ENCODE peak calls at places on chromosomes 3 and 15, in four cellular contexts. One of them, this sample, is unnamed.

GRCh38 chr15:77871838-77872371 is 205.6 kb downstream of the TBC1D2B start:
- DNase-seq in H1: peak; percentile 77
- DNase-seq in IMR-90: no peak
- DNase-seq in H9: peak; percentile 52
- DNase-seq in this sample: peak; percentile 44

GRCh38 chr3:196537319-196537984 is 22.3 kb upstream of the SMCO1 start:
- DNase-seq in H1: peak; percentile 83
- DNase-seq in IMR-90: peak; percentile 13
- DNase-seq in H9: no peak
- DNase-seq in this sample: peak; percentile 13

GRCh38 chr3:160018959-160019358 is 30.3 kb downstream of the IL12A start:
- DNase-seq in H1: no peak
- DNase-seq in H9: no peak
- DNase-seq in IMR-90: no peak
- DNase-seq in this sample: no peak

GRCh38 chr3:145116769-145117168 is 1044.2 kb downstream of the PLOD2 start:
- DNase-seq in H9: peak; percentile 29
- DNase-seq in H1: no peak
- DNase-seq in IMR-90: no peak
- DNase-seq in this sample: no peak

GRCh38 chr3:37668431-37668830 is 193.2 kb upstream of the CTDSPL start:
- DNase-seq in H1: no peak
- DNase-seq in H9: no peak
- DNase-seq in IMR-90: no peak
- DNase-seq in this sample: no peak

GRCh38 chr3:100400424-100400781 is 486 bp downstream of the TOMM70 start:
- DNase-seq in H1: peak; percentile 51
- DNase-seq in IMR-90: peak; percentile 17
- DNase-seq in H9: no peak
- DNase-seq in this sample: peak; percentile 22

GRCh38 chr3:41598329-41598728 is 363.6 kb downstream of the ULK4 start:
- DNase-seq in IMR-90: no peak
- DNase-seq in H9: no peak
- DNase-seq in H1: no peak
- DNase-seq in this sample: no peak

GRCh38 chr3:172626241-172626640 is 84.6 kb downstream of the NCEH1 start:
- DNase-seq in H9: no peak
- DNase-seq in IMR-90: peak; percentile 74
- DNase-seq in H1: no peak
- DNase-seq in this sample: no peak

GRCh38 chr3:52349131-52349530 is 33.0 kb downstream of the DNAH1 start:
- DNase-seq in H1: no peak
- DNase-seq in IMR-90: no peak
- DNase-seq in H9: no peak
- DNase-seq in this sample: no peak

GRCh38 chr15:66389859-66390382 is 3.2 kb downstream of the MAP2K1 start:
- DNase-seq in H9: no peak
- DNase-seq in IMR-90: peak; percentile 12
- DNase-seq in H1: no peak
- DNase-seq in this sample: no peak

GRCh38 chr3:79366414-79366813 is 401.4 kb downstream of the ROBO1 start:
- DNase-seq in IMR-90: peak; percentile 5
- DNase-seq in H9: no peak
- DNase-seq in H1: no peak
- DNase-seq in this sample: no peak

GRCh38 chr15:63157891-63158431 is 684 bp upstream of the RPS27L start:
- DNase-seq in H1: peak; percentile 59
- DNase-seq in IMR-90: peak; percentile 85
- DNase-seq in H9: peak; percentile 54
- DNase-seq in this sample: peak; percentile 84

GRCh38 chr3:64977308-64978100 is 289.7 kb upstream of the ADAMTS9 start:
- DNase-seq in H9: peak; percentile 35
- DNase-seq in IMR-90: peak; percentile 78
- DNase-seq in H1: no peak
- DNase-seq in this sample: peak; percentile 92

DNA sequence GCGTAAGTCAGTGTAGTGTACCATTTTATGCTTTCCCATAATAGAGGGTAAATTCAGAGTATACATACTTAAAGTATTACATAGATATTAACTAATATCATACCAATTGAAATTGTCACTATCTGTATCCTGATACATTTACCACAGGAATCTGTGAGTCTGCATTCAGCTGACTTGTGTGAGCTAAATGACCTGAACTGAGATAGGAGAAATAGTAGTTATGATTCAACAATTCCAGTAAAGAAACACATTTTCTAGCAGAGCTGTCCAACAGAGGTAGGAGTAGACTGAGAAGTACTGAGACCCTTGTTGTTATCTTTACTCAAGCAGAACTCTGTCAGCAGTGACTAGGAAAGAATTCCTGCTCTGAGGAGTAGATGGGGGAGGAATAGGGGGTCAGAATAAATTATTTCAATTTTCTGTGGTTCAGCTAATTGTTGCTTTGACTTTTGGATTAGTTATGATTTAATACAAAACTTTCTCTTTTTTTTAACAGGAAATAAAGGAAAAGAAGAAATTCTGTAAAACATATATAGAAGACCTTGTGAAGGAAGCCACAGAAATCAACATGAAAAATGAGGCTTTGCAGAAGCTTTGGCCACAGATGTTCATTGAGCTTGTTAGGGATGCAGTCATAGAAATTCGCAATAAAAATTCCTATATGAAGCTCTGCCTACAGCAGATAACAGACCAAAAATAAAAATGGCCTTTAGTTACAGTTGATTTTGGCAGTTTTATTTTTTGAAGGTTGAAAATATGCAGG is 66.2 kb upstream of the THSD4 start:
- DNase-seq in H1: no peak
- DNase-seq in IMR-90: peak; percentile 99
- DNase-seq in H9: no peak
- DNase-seq in this sample: no peak
- H3K9ac ChIP-seq in H1: no peak overlapping the region
- H3K9ac ChIP-seq in IMR-90: peak overlapping the region; percentile 66
- H3K9ac ChIP-seq in H9: no peak overlapping the region
- H3K9ac ChIP-seq in this sample: no peak overlapping the region

GRCh38 chr15:80580107-80580506 is 115.0 kb upstream of the ABHD17C start:
- DNase-seq in IMR-90: peak; percentile 80
- DNase-seq in H9: peak; percentile 15
- DNase-seq in H1: no peak
- DNase-seq in this sample: peak; percentile 55
- H3K56ac ChIP-seq in IMR-90: no peak overlapping the region
- H3K56ac ChIP-seq in H9: no peak overlapping the region
- H3K56ac ChIP-seq in H1: no peak overlapping the region
- H3K56ac ChIP-seq in this sample: no peak overlapping the region

GRCh38 chr3:11642455-11643162 is 1.1 kb downstream of the VGLL4 start:
- DNase-seq in IMR-90: peak; percentile 81
- DNase-seq in H1: peak; percentile 59
- DNase-seq in H9: no peak
- DNase-seq in this sample: peak; percentile 84
- H3K18ac ChIP-seq in IMR-90: peak overlapping the region; percentile 97
- H3K18ac ChIP-seq in H1: peak overlapping the region; percentile 76
- H3K18ac ChIP-seq in H9: peak overlapping the region; percentile 83
- H3K18ac ChIP-seq in this sample: peak overlapping the region; percentile 54

GRCh38 chr3:69774029-69774428 is 34.8 kb downstream of the MITF start:
- DNase-seq in IMR-90: no peak
- DNase-seq in H9: no peak
- DNase-seq in H1: no peak
- DNase-seq in this sample: no peak
- H3K9ac ChIP-seq in IMR-90: no peak overlapping the region
- H3K9ac ChIP-seq in H9: no peak overlapping the region
- H3K9ac ChIP-seq in H1: no peak overlapping the region
- H3K9ac ChIP-seq in this sample: no peak overlapping the region

GRCh38 chr3:108448593-108448992 is 61.8 kb downstream of the MYH15 start:
- DNase-seq in H9: no peak
- DNase-seq in IMR-90: no peak
- DNase-seq in H1: no peak
- DNase-seq in this sample: no peak
- H3K56ac ChIP-seq in H9: no peak overlapping the region
- H3K56ac ChIP-seq in IMR-90: no peak overlapping the region
- H3K56ac ChIP-seq in H1: no peak overlapping the region
- H3K56ac ChIP-seq in this sample: no peak overlapping the region

DNA sequence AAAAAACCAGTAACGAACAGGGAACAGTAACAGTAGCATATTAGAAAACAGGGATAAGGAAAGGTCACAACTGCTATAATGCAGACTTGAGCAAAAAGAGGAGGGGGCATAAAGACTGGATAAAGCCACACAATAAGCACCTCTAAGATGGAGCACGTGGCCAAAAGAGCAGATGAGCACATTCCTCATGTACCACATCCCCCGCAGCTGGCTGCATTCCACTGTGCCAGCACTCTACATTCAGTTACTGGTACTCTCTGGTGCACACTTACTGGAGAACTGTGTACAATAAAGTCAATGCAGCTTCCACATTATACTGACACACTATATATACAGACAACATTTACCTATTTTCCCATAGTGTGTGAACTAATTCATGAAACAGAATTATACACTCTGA is 64.7 kb downstream of the UBE3A start:
- DNase-seq in H1: no peak
- DNase-seq in H9: no peak
- DNase-seq in IMR-90: no peak
- DNase-seq in this sample: no peak
- H3K18ac ChIP-seq in H1: no peak overlapping the region
- H3K18ac ChIP-seq in H9: no peak overlapping the region
- H3K18ac ChIP-seq in IMR-90: no peak overlapping the region
- H3K18ac ChIP-seq in this sample: no peak overlapping the region